ENCODE peak calls at places on chromosomes 4 and X, in seven cellular contexts. J, K, U, D, H, E and X are unnamed samples. For H3K36me3 and H3K9me3, the result is how much of the 10 kb centered on the place peaks cover.

GRCh38 chrX:134545524-134545923 is 85.6 kb downstream of the HPRT1 start:
- DNase-seq in J (no peak), K (no peak), U (no peak), D (peak), H (peak), E (no peak), X (no peak)

GRCh38 chrX:29082558-29082957 is 495.3 kb downstream of the IL1RAPL1 start:
- DNase-seq in J (no peak), K (no peak), U (no peak), D (no peak), H (no peak), E (no peak), X (no peak)

GRCh38 chrX:37380920-37381319 is 31.8 kb downstream of the PRRG1 start:
- DNase-seq in J (peak), K (peak), U (no peak), D (no peak), H (no peak), E (no peak), X (no peak)

GRCh38 chr4:159689526-159689925 is 586.6 kb downstream of the RAPGEF2 start:
- DNase-seq in J (no peak), K (no peak), U (no peak), D (no peak), H (no peak), E (no peak), X (no peak)

GRCh38 chr4:38501698-38502097 is 162.3 kb upstream of the KLF3 start:
- DNase-seq in J (no peak), K (no peak), U (no peak), D (no peak), H (no peak), E (no peak), X (no peak)

GRCh38 chr4:33323393-33323792 is 2603.2 kb downstream of the PCDH7 start:
- DNase-seq in J (no peak), K (no peak), U (no peak), D (no peak), H (no peak), E (no peak), X (no peak)

GRCh38 chrX:49060914-49061313 is 2.1 kb downstream of the CCDC120 start:
- DNase-seq in J (no peak), K (no peak), U (no peak), D (no peak), H (no peak), E (no peak), X (no peak)

GRCh38 chr4:36207808-36208207 is 36.5 kb downstream of the ARAP2 start:
- DNase-seq in J (no peak), K (no peak), U (no peak), D (no peak), H (no peak), E (no peak), X (no peak)

GRCh38 chrX:150405006-150405405 is 41.9 kb downstream of the MAMLD1 start:
- DNase-seq in J (no peak), K (no peak), U (no peak), D (no peak), H (no peak), E (no peak), X (no peak)

GRCh38 chr4:1205641-1206298 is 33.4 kb upstream of the SPON2 start:
- DNase-seq in J (peak), K (peak), U (peak), D (peak), H (no peak), E (no peak), X (peak)

GRCh38 chr4:155908187-155909139 is 5.0 kb downstream of the TDO2 start:
- DNase-seq in J (no peak), K (no peak), U (no peak), D (no peak), H (no peak), E (no peak), X (no peak)

DNA sequence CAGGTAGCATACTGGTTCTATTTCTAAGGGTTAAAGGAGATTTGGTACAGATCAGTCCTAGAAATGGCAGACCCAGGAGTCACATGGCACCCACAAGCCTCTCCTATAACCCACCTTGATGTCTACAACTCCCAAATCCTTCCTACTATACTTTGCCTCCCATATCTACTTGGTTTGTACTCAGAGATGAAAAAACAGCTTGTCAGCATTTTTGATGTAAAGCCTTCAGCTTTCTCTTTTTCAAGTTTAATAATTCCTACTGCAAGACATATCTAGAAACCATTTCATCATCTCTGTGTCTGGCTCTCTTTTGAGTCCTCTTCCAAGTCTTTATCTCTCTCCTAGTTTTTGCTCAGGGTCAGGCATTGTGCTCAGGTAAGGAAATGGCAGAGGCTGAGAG is 82.9 kb downstream of the NYX start:
- DNase-seq in J (no peak), K (no peak), U (no peak), D (no peak), H (no peak), E (no peak), X (no peak)
- H3K36me3 ChIP-seq in J (under half), K (under half), U (under half), D (under half), H (under half), E (under half), X (under half)

GRCh38 chrX:63913719-63914118 is 128.7 kb upstream of the ARHGEF9 start:
- DNase-seq in J (no peak), K (no peak), U (no peak), D (no peak), H (no peak), E (no peak), X (no peak)
- H3K9me3 ChIP-seq in J (under half), K (under half), U (under half), D (under half), H (under half), E (under half), X (under half)

GRCh38 chr4:8109406-8110065 is 49.1 kb downstream of the ABLIM2 start:
- DNase-seq in J (no peak), K (no peak), U (no peak), D (no peak), H (no peak), E (no peak), X (no peak)

GRCh38 chr4:8107146-8107657 is 51.4 kb downstream of the ABLIM2 start:
- DNase-seq in J (no peak), K (no peak), U (no peak), D (no peak), H (no peak), E (no peak), X (no peak)

GRCh38 chr4:8108991-8109390 is 49.6 kb downstream of the ABLIM2 start:
- DNase-seq in J (peak), K (no peak), U (no peak), D (no peak), H (no peak), E (no peak), X (no peak)

GRCh38 chr4:8106451-8107025 is 52.1 kb downstream of the ABLIM2 start:
- DNase-seq in J (no peak), K (no peak), U (no peak), D (no peak), H (no peak), E (no peak), X (no peak)

DNA sequence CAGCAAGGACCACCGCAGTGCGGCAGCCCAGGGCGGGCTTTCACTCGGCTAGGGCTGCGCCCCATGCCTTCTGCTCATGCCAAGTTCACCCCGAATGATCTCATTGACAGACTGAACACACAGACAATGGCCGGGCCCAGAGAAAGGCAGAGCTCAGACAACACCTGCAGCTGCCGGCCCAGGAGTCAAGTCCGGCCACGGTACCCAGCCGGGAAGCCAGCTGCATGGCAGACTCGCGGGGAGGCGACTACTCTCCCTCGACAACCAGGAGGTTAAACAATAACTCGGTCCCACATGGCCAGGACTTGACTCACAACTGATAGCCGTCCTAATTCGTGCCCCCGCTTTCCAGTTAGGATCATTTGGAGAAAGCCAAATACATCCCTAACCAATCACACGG is 50.4 kb downstream of the ABLIM2 start:
- DNase-seq in J (peak), K (peak), U (no peak), D (no peak), H (no peak), E (no peak), X (no peak)
- H3K36me3 ChIP-seq in J (under half), K (under half), U (under half), D (under half), H (under half), E (under half), X (under half)

GRCh38 chr4:163193717-163194116 is 27.0 kb upstream of the NAF1 start:
- DNase-seq in J (no peak), K (no peak), U (no peak), D (no peak), H (no peak), E (no peak), X (no peak)
- H3K9me3 ChIP-seq in J (under half), K (under half), U (under half), D (under half), H (under half), E (under half), X (under half)